ENCODE peak calls at places on chromosomes 3 and 15, in nine cellular contexts. U is activated naive CD4-positive, alpha-beta T cell treated with anti-CD3 and anti-CD28 coated beads, Interleukin-2, amount 50 U/mL, for 16 hours; O is neural progenitor cell; B is activated T-cell treated with anti-CD3 and anti-CD28 coated beads, Interleukin-2, amount 50 U/mL, for 72 hours; S is pons; I is SIG-M5; T is KG1; E is RWPE1; C is renal cortical epithelial cell. K is an unnamed sample.

GRCh38 chr3:143786229-143787199 is 61.8 kb downstream of the SLC9A9 start:
- DNase-seq in T (no peak), O (no peak), B (no peak), C (no peak), E (no peak), S (peak; percentile 57), U (no peak), I (no peak), K (no peak)

GRCh38 chr3:170909129-170909903 is 879 bp upstream of the EIF5A2 start:
- DNase-seq in I (no peak), T (no peak), E (peak; percentile 91), O (no peak), B (no peak), S (no peak), U (no peak), C (peak; percentile 81), K (no peak)

GRCh38 chr3:15280853-15281532 is 51.4 kb downstream of the SH3BP5 start:
- DNase-seq in I (no peak), S (peak; percentile 79), T (no peak), B (no peak), U (no peak), E (no peak), O (no peak), C (peak; percentile 78), K (no peak)

GRCh38 chr3:52099006-52099405 is 42.6 kb upstream of the DUSP7 start:
- DNase-seq in I (no peak), U (no peak), T (no peak), E (no peak), O (no peak), S (no peak), B (no peak), C (no peak), K (no peak)

GRCh38 chr15:65310431-65311137 is 6.1 kb downstream of the RNU5B-1 start:
- DNase-seq in B (no peak), O (no peak), E (no peak), C (no peak), T (no peak), I (no peak), U (no peak), S (no peak), K (no peak)

GRCh38 chr15:89947338-89947829 is 34.6 kb upstream of the ARPIN start:
- DNase-seq in C (no peak), B (no peak), S (no peak), O (no peak), T (no peak), U (no peak), E (no peak), I (no peak), K (no peak)

GRCh38 chr15:67110958-67111864 is 45.8 kb downstream of the SMAD3 start:
- DNase-seq in U (no peak), T (no peak), C (no peak), B (no peak), E (no peak), I (no peak), S (no peak), O (no peak), K (no peak)

GRCh38 chr15:39642011-39642640 is 61.2 kb downstream of the THBS1 start:
- DNase-seq in E (peak; percentile 79), B (no peak), O (peak; percentile 58), S (no peak), U (no peak), I (no peak), T (no peak), C (no peak), K (peak; percentile 54)

GRCh38 chr15:39251413-39252197 is 329.3 kb upstream of the THBS1 start:
- DNase-seq in I (no peak), S (no peak), E (no peak), B (no peak), U (no peak), C (no peak), O (no peak), T (no peak), K (no peak)

GRCh38 chr3:48592519-48593087 is 2.5 kb downstream of the COL7A1 start:
- DNase-seq in S (no peak), I (no peak), E (no peak), T (no peak), C (no peak), O (no peak), U (no peak), B (no peak), K (no peak)

GRCh38 chr3:52831500-52832301 is 1.2 kb upstream of the ITIH4 start:
- DNase-seq in E (peak; percentile 60), T (no peak), U (no peak), I (no peak), O (no peak), S (no peak), B (no peak), C (peak; percentile 79), K (peak; percentile 19)

GRCh38 chr3:162491957-162492356 is 995.3 kb downstream of the OTOL1 start:
- DNase-seq in B (no peak), I (no peak), C (no peak), U (no peak), E (no peak), T (no peak), S (no peak), O (no peak), K (no peak)

GRCh38 chr15:47787875-47788274 is 70.6 kb downstream of the SEMA6D start:
- DNase-seq in T (no peak), S (no peak), O (no peak), C (no peak), U (no peak), I (no peak), B (no peak), E (no peak), K (no peak)

GRCh38 chr3:156492801-156493261 is 62.1 kb downstream of the SSR3 start:
- DNase-seq in U (no peak), T (no peak), O (no peak), S (no peak), B (no peak), C (no peak), I (no peak), E (no peak), K (no peak)

GRCh38 chr15:98597666-98598065 is 50.7 kb upstream of the IGF1R start:
- DNase-seq in C (peak; percentile 44), O (peak; percentile 47), S (no peak), E (peak; percentile 77), U (no peak), I (no peak), T (no peak), B (no peak), K (peak; percentile 73)

GRCh38 chr15:85026304-85027032 is 44.8 kb downstream of the PDE8A start:
- DNase-seq in E (no peak), U (no peak), C (no peak), O (no peak), B (no peak), I (no peak), T (no peak), S (no peak), K (no peak)

GRCh38 chr3:115986555-115987207 is 363.4 kb downstream of the GAP43 start:
- DNase-seq in I (no peak), C (peak; percentile 38), T (no peak), B (no peak), E (peak; percentile 51), U (no peak), S (no peak), O (peak; percentile 47), K (peak; percentile 59)

GRCh38 chr3:78887608-78888011 is 880.2 kb downstream of the ROBO1 start:
- DNase-seq in S (no peak), C (no peak), B (no peak), U (no peak), T (no peak), E (no peak), I (no peak), O (no peak), K (no peak)

GRCh38 chr15:90585863-90586262 is 56.1 kb downstream of the CRTC3 start:
- DNase-seq in T (no peak), S (peak; percentile 44), C (peak; percentile 25), U (no peak), I (no peak), B (no peak), O (no peak), E (no peak), K (no peak)

GRCh38 chr3:134056464-134056891 is 26.8 kb upstream of the SLCO2A1 start:
- DNase-seq in E (no peak), C (no peak), O (no peak), I (no peak), U (no peak), B (no peak), S (no peak), T (no peak), K (peak; percentile 31)

GRCh38 chr15:46146002-46146401 is 511.2 kb downstream of the SQOR start:
- DNase-seq in U (no peak), S (no peak), O (no peak), I (no peak), E (no peak), T (no peak), B (no peak), C (no peak), K (no peak)

GRCh38 chr3:37787027-37787868 is 74.4 kb upstream of the CTDSPL start:
- DNase-seq in O (no peak), T (no peak), I (no peak), U (no peak), S (no peak), B (no peak), C (peak; percentile 80), E (no peak), K (no peak)

GRCh38 chr3:184523825-184524615 is 37.6 kb upstream of the EPHB3 start:
- DNase-seq in E (peak; percentile 67), T (peak; percentile 14), O (peak; percentile 24), B (peak; percentile 22), U (no peak), C (peak; percentile 57), S (no peak), I (no peak), K (peak; percentile 38)

GRCh38 chr3:194959217-194959616 is 273.5 kb downstream of the FAM43A start:
- DNase-seq in E (no peak), U (no peak), B (no peak), O (no peak), I (no peak), C (no peak), T (no peak), S (no peak), K (no peak)

GRCh38 chr3:162134571-162134970 is 638.0 kb downstream of the OTOL1 start:
- DNase-seq in B (no peak), T (peak; percentile 76), S (no peak), O (no peak), U (no peak), C (no peak), I (no peak), E (no peak), K (no peak)

GRCh38 chr15:47194718-47195117 is 522.6 kb upstream of the SEMA6D start:
- DNase-seq in O (peak; percentile 41), E (peak; percentile 17), S (no peak), U (no peak), B (no peak), T (no peak), C (peak; percentile 30), I (no peak), K (no peak)

GRCh38 chr3:83523470-83524073 is 1435.2 kb upstream of the CADM2 start:
- DNase-seq in I (peak; percentile 8), S (peak; percentile 61), C (peak; percentile 53), O (peak; percentile 78), T (no peak), B (peak; percentile 2), U (no peak), E (peak; percentile 25), K (peak; percentile 67)

GRCh38 chr3:193772389-193772788 is 179.4 kb downstream of the OPA1 start:
- DNase-seq in C (peak; percentile 65), U (no peak), S (no peak), B (no peak), I (no peak), T (no peak), O (peak; percentile 95), E (no peak), K (no peak)

GRCh38 chr3:120470870-120471269 is 20.1 kb upstream of the FSTL1 start:
- DNase-seq in S (peak; percentile 46), U (no peak), T (no peak), I (no peak), O (no peak), B (no peak), E (no peak), C (no peak), K (no peak)

GRCh38 chr3:160927620-160928019 is 171.6 kb downstream of the PPM1L start:
- DNase-seq in C (no peak), O (no peak), B (no peak), E (no peak), I (no peak), S (no peak), T (no peak), U (no peak), K (no peak)

GRCh38 chr3:15356186-15356585 is 23.8 kb upstream of the SH3BP5 start:
- DNase-seq in U (no peak), S (no peak), T (no peak), E (no peak), O (peak; percentile 25), C (no peak), B (no peak), I (no peak), K (peak; percentile 90)